ENCODE peak calls at places on chromosomes 11 and 22, in four cellular contexts. R, E, C and K are unnamed samples.

GRCh38 chr11:1570531-1570895 is 1.6 kb downstream of the DUSP8 start:
- DNase-seq in R (no peak), C (no peak), E (no peak), K (no peak)

GRCh38 chr11:131817701-131818188 is 447.3 kb downstream of the NTM start:
- DNase-seq in E (no peak), R (no peak), C (no peak), K (no peak)

GRCh38 chr11:95322546-95322945 is 91.5 kb upstream of the SESN3 start:
- DNase-seq in C (no peak), E (no peak), R (no peak), K (no peak)

GRCh38 chr11:2689551-2690260 is 10.1 kb downstream of the KCNQ1OT1 start:
- DNase-seq in R (no peak), E (no peak), C (no peak), K (no peak)

GRCh38 chr22:38724926-38725571 is 19.3 kb downstream of the GTPBP1 start:
- DNase-seq in E (no peak), C (peak), R (no peak), K (peak)

GRCh38 chr11:66854729-66855211 is 2.1 kb upstream of the LRFN4 start:
- DNase-seq in R (no peak), C (no peak), E (no peak), K (no peak)

GRCh38 chr11:112255075-112255739 is 5.5 kb downstream of the PLET1 start:
- DNase-seq in R (no peak), C (peak), E (no peak), K (peak)

GRCh38 chr11:36213050-36213840 is 76.0 kb downstream of the COMMD9 start:
- DNase-seq in C (no peak), E (no peak), R (no peak), K (no peak)

GRCh38 chr11:18321622-18321990 is 334 bp downstream of the HPS5 start:
- DNase-seq in E (no peak), C (no peak), R (no peak), K (no peak)

GRCh38 chr11:47415949-47416472 is 7.6 kb downstream of the SLC39A13 start:
- DNase-seq in R (peak), C (peak), E (no peak), K (peak)

GRCh38 chr11:11798586-11799438 is 43.0 kb upstream of the USP47 start:
- DNase-seq in C (peak), R (peak), E (peak), K (peak)

GRCh38 chr11:60748225-60748624 is 8.4 kb upstream of the MS4A15 start:
- DNase-seq in C (no peak), E (no peak), R (no peak), K (no peak)

GRCh38 chr11:12693075-12693473 is 18.9 kb downstream of the TEAD1 start:
- DNase-seq in E (no peak), R (no peak), C (no peak), K (peak)

GRCh38 chr22:36406721-36407120 is 19.0 kb upstream of the MYH9 start:
- DNase-seq in C (no peak), R (no peak), E (no peak), K (no peak)

GRCh38 chr11:3022300-3022967 is 30.3 kb upstream of the NAP1L4 start:
- DNase-seq in E (no peak), C (no peak), R (no peak), K (no peak)

GRCh38 chr11:2932850-2933251 is 3.6 kb upstream of the PHLDA2 start:
- DNase-seq in R (no peak), C (peak), E (no peak), K (peak)

GRCh38 chr11:83864412-83865057 is 578.4 kb upstream of the CCDC90B start:
- DNase-seq in C (no peak), E (no peak), R (no peak), K (no peak)

GRCh38 chr11:104033134-104033533 is 3.3 kb upstream of the DDI1 start:
- DNase-seq in C (peak), E (no peak), R (no peak), K (peak)

GRCh38 chr22:19455585-19456370 is 8.3 kb upstream of the C22orf39 start:
- DNase-seq in R (no peak), C (peak), E (no peak), K (no peak)

GRCh38 chr11:46826310-46827044 is 19.6 kb downstream of the CKAP5 start:
- DNase-seq in R (peak), E (peak), C (peak), K (peak)

GRCh38 chr11:117319214-117319840 is 3.3 kb upstream of the BACE1 start:
- DNase-seq in R (no peak), C (peak), E (no peak), K (peak)